ENCODE peak calls at places on chromosomes 13 and 19, in nine cellular contexts. T, W, H, A, O, U, S, J and C are unnamed samples.

GRCh38 chr19:45079911-45080469 is 930 bp downstream of the GEMIN7 start:
- DNase-seq in H (no peak), U (no peak), O (no peak), W (no peak), S (no peak), T (no peak), A (no peak), J (no peak), C (no peak)

GRCh38 chr13:77810430-77810829 is 108.2 kb downstream of the EDNRB start:
- DNase-seq in O (peak), H (peak), J (no peak), U (no peak), W (peak), T (no peak), S (peak), A (no peak), C (no peak)

GRCh38 chr19:36121486-36122124 is 6.3 kb downstream of the TBCB start:
- DNase-seq in O (no peak), A (no peak), W (no peak), T (no peak), S (no peak), J (no peak), H (no peak), U (no peak), C (no peak)

GRCh38 chr19:16160943-16161560 is 12.3 kb downstream of the CIB3 start:
- DNase-seq in O (peak), W (peak), S (peak), U (no peak), J (no peak), H (peak), A (no peak), T (peak), C (peak)

GRCh38 chr13:29922896-29923295 is 72.5 kb upstream of the UBL3 start:
- DNase-seq in S (peak), T (no peak), W (peak), U (no peak), J (no peak), H (peak), A (no peak), O (peak), C (no peak)

GRCh38 chr13:22238269-22238668 is 567.4 kb downstream of the FGF9 start:
- DNase-seq in J (no peak), U (no peak), A (no peak), W (no peak), T (no peak), S (no peak), O (no peak), H (no peak), C (no peak)

GRCh38 chr19:13997637-13997962 is 8.5 kb downstream of the RFX1 start:
- DNase-seq in S (no peak), H (no peak), W (no peak), U (no peak), O (no peak), J (no peak), T (no peak), A (no peak), C (no peak)

GRCh38 chr19:29668746-29669609 is 3.7 kb downstream of the PLEKHF1 start:
- DNase-seq in A (no peak), W (no peak), U (no peak), T (no peak), O (no peak), S (peak), H (no peak), J (peak), C (no peak)

GRCh38 chr13:79775830-79776229 is 294.9 kb downstream of the NDFIP2 start:
- DNase-seq in S (peak), A (no peak), H (peak), T (peak), U (peak), W (peak), O (peak), J (no peak), C (peak)

GRCh38 chr19:14614099-14614412 is 31.2 kb downstream of the CLEC17A start:
- DNase-seq in W (no peak), H (no peak), U (no peak), T (no peak), S (no peak), O (no peak), A (no peak), J (no peak), C (no peak)

GRCh38 chr13:51058461-51059167 is 52.5 kb downstream of the C13orf42 start:
- DNase-seq in H (no peak), O (no peak), W (no peak), T (no peak), A (no peak), J (no peak), S (no peak), U (no peak), C (no peak)

GRCh38 chr19:18999896-19000620 is 33.3 kb downstream of the SUGP2 start:
- DNase-seq in W (no peak), J (no peak), U (no peak), T (no peak), A (no peak), O (peak), S (peak), H (peak), C (no peak)

GRCh38 chr19:13832096-13832495 is 36.9 kb downstream of the ZSWIM4 start:
- DNase-seq in J (no peak), S (peak), O (no peak), U (no peak), W (no peak), A (no peak), T (no peak), H (no peak), C (no peak)

GRCh38 chr13:21326155-21327030 is 132.7 kb downstream of the ZDHHC20 start:
- DNase-seq in H (peak), T (no peak), W (no peak), J (no peak), A (no peak), O (peak), S (peak), U (no peak), C (peak)

GRCh38 chr13:26557393-26558073 is at the start of gene WASF3:
- DNase-seq in A (peak), U (peak), O (peak), S (peak), W (peak), T (peak), H (peak), J (peak), C (peak)

GRCh38 chr13:30111810-30112209 is 195.5 kb downstream of the KATNAL1 start:
- DNase-seq in S (peak), A (no peak), H (no peak), T (peak), U (no peak), W (no peak), J (no peak), O (no peak), C (no peak)

GRCh38 chr13:106276876-106277275 is 258.6 kb downstream of the EFNB2 start:
- DNase-seq in O (no peak), A (no peak), S (no peak), H (peak), J (no peak), U (no peak), W (peak), T (no peak), C (no peak)

GRCh38 chr13:46687810-46688209 is 109.2 kb downstream of the ESD start:
- DNase-seq in T (peak), S (peak), W (peak), H (peak), J (no peak), O (peak), A (no peak), U (no peak), C (peak)

GRCh38 chr13:79936368-79937136 is 404.4 kb downstream of the SPRY2 start:
- DNase-seq in O (peak), H (peak), A (peak), W (peak), U (peak), J (no peak), T (peak), S (peak), C (peak)

GRCh38 chr19:28497137-28497536 is 715.8 kb downstream of the UQCRFS1 start:
- DNase-seq in H (no peak), T (no peak), O (no peak), S (no peak), W (peak), J (no peak), U (no peak), A (no peak), C (no peak)

GRCh38 chr19:13974073-13974472 is 21.8 kb downstream of the DCAF15 start:
- DNase-seq in H (no peak), U (no peak), O (no peak), S (no peak), J (no peak), W (peak), T (no peak), A (peak), C (no peak)

GRCh38 chr19:4624733-4625362 is 14.5 kb upstream of the TNFAIP8L1 start:
- DNase-seq in W (peak), O (peak), J (no peak), A (no peak), S (no peak), T (peak), U (no peak), H (peak), C (no peak)

GRCh38 chr19:19372656-19373416 is 32.6 kb upstream of the GATAD2A start:
- DNase-seq in T (peak), H (peak), J (peak), A (peak), W (peak), O (peak), U (peak), S (peak), C (no peak)

GRCh38 chr13:59343132-59343531 is 820.6 kb downstream of the DIAPH3 start:
- DNase-seq in U (no peak), O (no peak), S (no peak), T (no peak), A (no peak), W (no peak), J (no peak), H (no peak), C (no peak)

GRCh38 chr19:18259848-18260247 is 14.4 kb downstream of the IQCN start:
- DNase-seq in H (no peak), O (no peak), W (no peak), A (no peak), U (no peak), T (no peak), J (no peak), S (peak), C (no peak)

GRCh38 chr13:19157461-19157860 is 24.2 kb downstream of the TUBA3C start:
- DNase-seq in S (no peak), W (no peak), A (no peak), H (no peak), T (no peak), O (no peak), J (no peak), U (no peak), C (no peak)

GRCh38 chr19:1269478-1270167 is 491 bp downstream of the CIRBP start:
- DNase-seq in T (peak), H (peak), O (peak), W (peak), S (peak), J (peak), A (peak), U (peak), C (peak)

GRCh38 chr19:10618846-10619245 is 6.5 kb upstream of the SLC44A2 start:
- DNase-seq in U (no peak), S (no peak), W (no peak), H (no peak), O (no peak), T (no peak), J (peak), A (no peak), C (no peak)

GRCh38 chr13:113997845-113998751 is 24.2 kb upstream of the C13orf46 start:
- DNase-seq in A (no peak), J (peak), W (peak), S (peak), H (peak), U (peak), O (peak), T (no peak), C (peak)

GRCh38 chr13:60009300-60010248 is 154.2 kb downstream of the DIAPH3 start:
- DNase-seq in T (no peak), S (no peak), U (no peak), J (no peak), H (no peak), O (no peak), W (no peak), A (peak), C (no peak)

GRCh38 chr13:29456419-29456818 is 139.1 kb downstream of the SLC7A1 start:
- DNase-seq in O (no peak), J (no peak), T (no peak), W (no peak), S (no peak), H (no peak), A (no peak), U (no peak), C (no peak)

DNA sequence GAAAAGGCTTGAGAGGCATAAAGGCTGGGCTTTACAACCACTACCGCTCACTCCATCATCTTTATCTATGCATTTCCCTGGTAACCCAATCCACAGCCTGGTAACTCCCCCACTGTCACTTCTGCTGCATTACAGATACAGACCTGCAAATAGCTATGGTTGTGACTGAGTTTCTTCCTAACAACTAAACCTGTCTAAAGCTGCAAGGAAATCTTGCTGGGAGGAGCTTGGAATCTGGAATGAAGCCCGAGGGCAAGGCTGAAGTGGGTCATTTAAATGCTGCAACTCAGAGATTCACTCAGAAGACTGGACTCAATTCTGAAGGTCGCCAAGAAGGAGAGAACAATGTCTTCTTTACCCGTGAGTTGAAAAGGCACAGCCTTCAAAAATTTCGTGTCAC is at the start of gene LGALS13:
- DNase-seq in T (no peak), U (no peak), W (no peak), O (no peak), J (no peak), A (no peak), S (no peak), H (no peak), C (no peak)
- H3K4me3 ChIP-seq in T (no peak), U (no peak), W (no peak), O (no peak), J (no peak), A (no peak), S (no peak), H (no peak), C (no peak)

DNA sequence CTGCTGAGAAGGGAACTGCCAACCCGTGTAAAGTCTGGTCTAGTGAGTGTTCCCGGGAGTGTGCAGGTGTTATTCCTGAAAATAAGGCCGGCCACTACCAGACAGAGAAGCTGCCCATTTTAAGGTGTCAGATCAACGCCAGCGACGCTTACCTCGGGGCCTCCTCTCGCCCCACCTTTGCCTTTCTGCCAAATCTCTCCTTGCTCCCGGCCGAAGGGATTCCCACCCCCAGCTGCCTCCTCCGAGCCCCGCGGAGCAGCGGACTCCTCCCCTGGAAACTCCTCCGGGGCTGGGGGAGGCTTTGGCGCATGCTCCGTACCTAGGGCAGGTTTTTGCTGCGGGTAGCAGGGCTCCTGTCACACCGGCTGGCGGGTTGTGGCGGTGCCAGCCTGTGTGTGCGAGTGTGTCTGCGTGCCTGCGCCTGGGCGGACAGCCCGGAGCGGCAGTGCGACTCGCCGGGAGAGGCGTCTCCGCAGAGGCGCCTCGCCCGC is at the start of gene HS6ST3:
- DNase-seq in A (no peak), S (peak), U (no peak), H (no peak), W (peak), O (peak), J (peak), T (no peak), C (no peak)
- H3K4me3 ChIP-seq in A (peak), S (peak), U (peak), H (peak), W (peak), O (peak), J (peak), T (peak), C (peak)

DNA sequence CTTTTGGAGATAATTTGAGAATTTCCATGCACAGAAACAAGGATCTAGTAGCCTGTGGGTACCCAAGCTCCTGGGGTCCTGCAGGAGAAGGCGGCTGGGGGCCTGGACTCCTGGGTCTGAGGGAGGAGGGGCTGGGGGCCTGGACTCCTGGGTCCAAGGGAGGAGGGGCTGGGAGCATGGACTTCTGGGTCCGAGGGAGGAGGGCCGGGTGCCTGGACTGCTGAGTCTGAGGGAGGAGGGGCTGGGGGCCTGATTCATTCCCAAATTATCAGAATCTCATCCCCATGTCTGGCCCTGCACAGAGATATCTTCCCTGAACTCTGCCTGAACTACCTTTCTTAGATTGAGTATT is 520 bp upstream of the RDH13 start:
- DNase-seq in H (no peak), J (no peak), S (no peak), W (no peak), U (no peak), A (no peak), T (no peak), O (no peak), C (no peak)
- H3K4me3 ChIP-seq in H (peak), J (peak), S (peak), W (no peak), U (peak), A (no peak), T (peak), O (no peak), C (no peak)

GRCh38 chr19:57802269-57802668 is 12.4 kb downstream of the ZNF552 start:
- DNase-seq in A (no peak), S (no peak), J (no peak), T (no peak), W (no peak), U (no peak), O (no peak), H (no peak), C (no peak)
- H3K4me3 ChIP-seq in A (no peak), S (no peak), J (no peak), T (no peak), W (no peak), U (no peak), O (no peak), H (no peak), C (no peak)

GRCh38 chr19:50565984-50566903 is 2.0 kb downstream of the LRRC4B start:
- DNase-seq in T (no peak), W (no peak), H (no peak), A (no peak), S (no peak), J (no peak), U (no peak), O (no peak), C (no peak)
- H3K4me3 ChIP-seq in T (no peak), W (no peak), H (no peak), A (no peak), S (no peak), J (no peak), U (no peak), O (no peak), C (no peak)

DNA sequence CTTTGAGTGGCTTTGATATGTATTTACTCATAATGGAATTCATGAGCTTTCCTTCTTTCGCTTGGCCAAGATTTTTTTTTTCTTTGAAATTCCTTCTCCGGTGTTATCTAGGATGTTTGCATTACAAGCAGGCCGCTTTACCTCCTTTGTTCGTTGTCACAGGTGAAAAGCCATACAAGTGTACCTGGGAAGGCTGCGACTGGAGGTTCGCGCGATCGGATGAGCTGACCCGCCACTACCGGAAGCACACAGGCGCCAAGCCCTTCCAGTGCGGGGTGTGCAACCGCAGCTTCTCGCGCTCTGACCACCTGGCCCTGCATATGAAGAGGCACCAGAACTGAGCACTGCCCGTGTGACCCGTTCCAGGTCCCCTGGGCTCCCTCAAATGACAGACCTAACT is 16.7 kb downstream of the KLF5 start:
- DNase-seq in T (no peak), J (no peak), W (no peak), O (no peak), H (no peak), U (no peak), A (no peak), S (no peak), C (no peak)
- H3K4me3 ChIP-seq in T (no peak), J (no peak), W (no peak), O (no peak), H (peak), U (no peak), A (no peak), S (no peak), C (no peak)

DNA sequence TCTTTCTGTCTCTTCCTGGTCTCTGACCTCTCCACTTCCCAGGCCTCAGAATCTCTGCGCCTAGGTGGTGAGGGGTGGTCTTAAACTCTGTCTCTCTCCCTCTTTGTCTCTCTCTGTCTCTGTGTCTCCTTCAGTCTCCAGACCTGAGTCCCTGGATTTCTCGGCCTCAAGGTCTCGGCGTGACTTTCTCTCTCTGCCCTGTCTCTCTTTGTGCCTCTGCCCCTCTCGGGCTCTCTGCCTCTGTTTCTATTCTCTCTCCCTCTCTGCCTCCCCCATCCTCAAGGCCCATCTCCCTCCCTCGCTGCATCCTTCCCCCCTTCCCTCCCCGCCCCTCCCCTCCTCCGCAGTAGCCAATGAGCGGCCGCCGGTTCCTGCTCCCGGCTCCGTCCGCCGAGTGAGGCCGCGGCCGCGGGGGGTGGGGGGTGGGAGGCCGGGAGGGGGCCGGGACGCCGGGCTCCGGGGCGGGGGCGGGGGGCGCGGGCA is at the start of gene CACNG7:
- DNase-seq in W (no peak), J (peak), H (no peak), U (no peak), S (no peak), O (peak), A (no peak), T (no peak), C (no peak)
- H3K4me3 ChIP-seq in W (no peak), J (peak), H (peak), U (no peak), S (peak), O (peak), A (no peak), T (no peak), C (no peak)